ENCODE peak calls at places on chromosomes 12 and 14, in four cellular contexts. Y, H, W and F are unnamed samples.

GRCh38 chr14:75476274-75476995 is 45.8 kb upstream of the BATF start:
- DNase-seq in Y (peak; percentile 78), H (no peak), W (no peak), F (no peak)

GRCh38 chr14:47276931-47277330 is 398.5 kb downstream of the MDGA2 start:
- DNase-seq in W (peak; percentile 16), H (no peak), Y (no peak), F (no peak)

GRCh38 chr12:77469614-77470333 is 360.9 kb upstream of the NAV3 start:
- DNase-seq in W (no peak), Y (no peak), H (no peak), F (no peak)

GRCh38 chr14:49598182-49598478 is 610 bp upstream of the LRR1 start:
- DNase-seq in H (no peak), W (no peak), Y (no peak), F (no peak)

GRCh38 chr12:91574391-91574790 is 391.8 kb upstream of the DCN start:
- DNase-seq in W (no peak), H (no peak), Y (no peak), F (no peak)

GRCh38 chr14:89141862-89142261 is 275.2 kb downstream of the FOXN3 start:
- DNase-seq in Y (no peak), W (no peak), H (no peak), F (no peak)

GRCh38 chr12:113860950-113861349 is 105.2 kb downstream of the RBM19 start:
- DNase-seq in W (no peak), H (no peak), Y (no peak), F (no peak)

GRCh38 chr14:100874411-100875091 is 29.0 kb downstream of the RTL1 start:
- DNase-seq in H (no peak), W (no peak), Y (no peak), F (no peak)

GRCh38 chr12:113244015-113244983 is 23.0 kb downstream of the TPCN1 start:
- DNase-seq in H (no peak), Y (no peak), W (peak; percentile 75), F (no peak)

GRCh38 chr14:37592288-37593274 is 2.5 kb downstream of the FOXA1 start:
- DNase-seq in W (no peak), Y (no peak), H (peak; percentile 68), F (no peak)

GRCh38 chr12:69880566-69880965 is 55.5 kb downstream of the MYRFL start:
- DNase-seq in Y (no peak), H (no peak), W (peak; percentile 26), F (no peak)

GRCh38 chr12:93109794-93110203 is 180.7 kb upstream of the EEA1 start:
- DNase-seq in Y (no peak), H (no peak), W (no peak), F (no peak)

GRCh38 chr14:31954991-31955390 is 122.1 kb upstream of the ARHGAP5 start:
- DNase-seq in W (no peak), H (no peak), Y (no peak), F (no peak)

GRCh38 chr12:85531345-85531744 is 251.3 kb downstream of the ALX1 start:
- DNase-seq in W (no peak), Y (no peak), H (no peak), F (no peak)

GRCh38 chr12:126210026-126210425 is 1144.8 kb downstream of the AACS start:
- DNase-seq in W (no peak), H (no peak), Y (no peak), F (no peak)

GRCh38 chr14:75088566-75089373 is 19.3 kb downstream of the ZC2HC1C start:
- DNase-seq in Y (peak; percentile 62), W (peak; percentile 70), H (peak; percentile 67), F (peak; percentile 61)

GRCh38 chr14:24259282-24260025 is 3.5 kb downstream of the TGM1 start:
- DNase-seq in H (no peak), Y (no peak), W (no peak), F (no peak)

GRCh38 chr14:33297565-33297964 is 358.9 kb downstream of the NPAS3 start:
- DNase-seq in H (no peak), W (no peak), Y (no peak), F (no peak)

GRCh38 chr12:64780220-64780530 is 21.0 kb upstream of the GNS start:
- DNase-seq in Y (no peak), H (peak; percentile 75), W (no peak), F (no peak)

GRCh38 chr12:121538699-121539061 is 42.1 kb downstream of the KDM2B start:
- DNase-seq in Y (peak; percentile 75), W (no peak), H (no peak), F (no peak)

GRCh38 chr14:51118993-51119392 is 24.1 kb upstream of the TRIM9 start:
- DNase-seq in H (no peak), W (no peak), Y (no peak), F (no peak)

GRCh38 chr14:75928587-75929230 is 53.1 kb downstream of the TGFB3 start:
- DNase-seq in H (no peak), W (peak; percentile 27), Y (no peak), F (no peak)

GRCh38 chr12:121812320-121812871 is 8.6 kb downstream of the SETD1B start:
- DNase-seq in H (peak; percentile 91), Y (no peak), W (peak; percentile 53), F (no peak)

GRCh38 chr12:75868501-75868900 is 163.1 kb downstream of the PHLDA1 start:
- DNase-seq in Y (no peak), H (no peak), W (no peak), F (no peak)

GRCh38 chr12:131831021-131831571 is 2.9 kb downstream of the MMP17 start:
- DNase-seq in H (no peak), W (no peak), Y (no peak), F (no peak)

GRCh38 chr12:92408072-92408900 is 262.6 kb upstream of the BTG1 start:
- DNase-seq in Y (peak; percentile 4), W (peak; percentile 50), H (peak; percentile 65), F (no peak)

GRCh38 chr12:105141320-105141918 is 33.9 kb downstream of the WASHC4 start:
- DNase-seq in Y (no peak), H (no peak), W (no peak), F (no peak)

GRCh38 chr12:116416161-116416560 is 138.7 kb upstream of the MED13L start:
- DNase-seq in Y (no peak), W (no peak), H (no peak), F (no peak)

GRCh38 chr12:52204095-52204930 is 12.5 kb upstream of the KRT80 start:
- DNase-seq in Y (no peak), W (no peak), H (no peak), F (no peak)

GRCh38 chr12:8953773-8954402 is 4.4 kb upstream of the M6PR start:
- DNase-seq in Y (no peak), H (no peak), W (no peak), F (no peak)

GRCh38 chr14:20681348-20682126 is 2.8 kb upstream of the RNASE4 start:
- DNase-seq in Y (peak; percentile 94), H (peak; percentile 97), W (peak; percentile 91), F (peak; percentile 82)

GRCh38 chr12:110585231-110585799 is 2.2 kb upstream of the PPTC7 start:
- DNase-seq in W (peak; percentile 47), H (no peak), Y (no peak), F (no peak)

GRCh38 chr12:27549801-27550652 is 26.0 kb downstream of the PPFIBP1 start:
- DNase-seq in Y (peak; percentile 99), W (peak; percentile 89), H (no peak), F (no peak)
- H3K27ac ChIP-seq in Y (peak overlapping the region; percentile 86), W (peak overlapping the region; percentile 79), H (no peak overlapping the region), F (no peak overlapping the region)

DNA sequence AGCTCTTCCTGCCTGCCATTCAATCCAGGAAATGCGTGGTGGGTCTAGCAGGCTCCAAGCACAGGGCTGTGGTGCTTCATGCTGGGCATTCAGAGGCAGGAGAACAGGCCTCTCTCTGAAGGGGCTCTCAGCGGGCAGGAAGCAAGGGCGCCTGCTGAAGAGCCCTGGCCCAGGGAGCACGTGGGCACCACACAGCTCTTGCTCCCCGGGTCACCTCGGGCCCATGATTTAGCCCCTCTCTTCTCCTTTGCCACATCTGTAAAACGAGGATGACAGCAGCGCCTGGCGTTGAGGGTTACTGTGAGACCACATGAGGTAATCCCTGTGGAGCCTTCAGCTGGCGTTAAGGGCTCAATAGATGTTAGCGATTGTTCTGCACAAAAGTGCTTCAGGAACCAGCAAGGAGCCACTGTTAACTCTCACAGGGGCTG is 37.6 kb upstream of the SPTLC2 start:
- DNase-seq in W (no peak), Y (no peak), H (peak; percentile 55), F (no peak)
- H3K9ac ChIP-seq in W (no peak overlapping the region), Y (peak overlapping the region; percentile 33), H (no peak overlapping the region), F (no peak overlapping the region)

GRCh38 chr14:73996731-73997107 is 22.4 kb downstream of the ENTPD5 start:
- DNase-seq in H (no peak), W (no peak), Y (peak; percentile 73), F (no peak)

GRCh38 chr14:73997108-73997943 is 21.8 kb downstream of the ENTPD5 start:
- DNase-seq in Y (peak; percentile 71), W (no peak), H (no peak), F (no peak)

GRCh38 chr14:73998736-73999135 is 20.4 kb downstream of the ENTPD5 start:
- DNase-seq in Y (peak; percentile 20), W (no peak), H (no peak), F (no peak)

GRCh38 chr14:73997944-73998451 is 21.1 kb downstream of the ENTPD5 start:
- DNase-seq in Y (peak; percentile 37), H (no peak), W (no peak), F (no peak)

DNA sequence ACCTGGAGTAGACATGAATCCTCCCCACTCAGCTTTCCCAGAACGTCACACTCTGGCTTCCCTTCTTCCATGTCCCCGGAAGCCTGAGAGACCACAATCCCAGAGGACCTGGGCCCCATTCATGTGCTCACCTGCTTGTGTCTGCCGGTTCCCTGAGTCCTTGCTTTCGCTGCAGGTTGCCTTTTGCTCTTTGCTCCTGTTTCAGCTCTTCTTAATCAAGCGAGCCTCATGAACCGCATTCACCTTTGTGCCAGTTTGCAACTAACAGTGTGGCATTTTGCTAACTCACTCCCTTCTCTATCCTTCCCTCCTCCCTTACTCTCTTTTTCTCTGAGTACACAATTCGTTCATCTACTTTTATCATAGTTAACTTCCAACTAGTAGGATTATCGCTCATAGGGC is 23.1 kb downstream of the ENTPD5 start:
- DNase-seq in Y (peak; percentile 62), H (no peak), W (no peak), F (no peak)
- TF ChIP-seq POLR2AphosphoS5 in Y (peak; percentile 68), H (no peak), W (no peak), F (no peak)

GRCh38 chr12:58413794-58414193 is 472.4 kb downstream of the ATP23 start:
- DNase-seq in W (peak; percentile 82), Y (no peak), H (no peak), F (no peak)
- H3K27ac ChIP-seq in W (peak overlapping the region; percentile 67), Y (no peak overlapping the region), H (no peak overlapping the region), F (no peak overlapping the region)

GRCh38 chr12:46886541-46887041 is 60.8 kb upstream of the SLC38A4 start:
- DNase-seq in H (no peak), W (no peak), Y (peak; percentile 2), F (no peak)
- H3K9ac ChIP-seq in H (no peak overlapping the region), W (no peak overlapping the region), Y (no peak overlapping the region), F (no peak overlapping the region)